ENCODE peak calls at places on chromosomes 7 and 10, in four cellular contexts. D, P, W and U are unnamed samples.

GRCh38 chr7:121075952-121076349 is 87.4 kb downstream of the CPED1 start:
- DNase-seq in P (no peak), D (no peak), W (no peak), U (no peak)

GRCh38 chr7:158732483-158733219 is 28.0 kb upstream of the NCAPG2 start:
- DNase-seq in P (no peak), W (no peak), D (no peak), U (no peak)

GRCh38 chr7:134493091-134493490 is 34.2 kb upstream of the AKR1B1 start:
- DNase-seq in P (no peak), D (no peak), W (no peak), U (no peak)

GRCh38 chr10:126504051-126504760 is 115.9 kb upstream of the ADAM12 start:
- DNase-seq in D (peak), P (peak), W (peak), U (peak)

GRCh38 chr10:100562008-100562672 is 26.4 kb downstream of the HIF1AN start:
- DNase-seq in D (peak), W (peak), P (peak), U (peak)

GRCh38 chr10:72044417-72045041 is 43.8 kb downstream of the SPOCK2 start:
- DNase-seq in D (no peak), W (no peak), P (no peak), U (no peak)

GRCh38 chr7:134452419-134452827 is 6.5 kb downstream of the AKR1B1 start:
- DNase-seq in D (no peak), W (no peak), P (no peak), U (no peak)

GRCh38 chr7:30681262-30682130 is 760 bp downstream of the CRHR2 start:
- DNase-seq in P (no peak), W (peak), D (no peak), U (no peak)

GRCh38 chr7:85019778-85020177 is 167.1 kb downstream of the SEMA3D start:
- DNase-seq in W (no peak), D (no peak), P (no peak), U (no peak)

GRCh38 chr7:79570904-79571303 is 117.4 kb upstream of the MAGI2 start:
- DNase-seq in D (no peak), P (no peak), W (no peak), U (no peak)

GRCh38 chr7:122430710-122431109 is 126.2 kb upstream of the FEZF1 start:
- DNase-seq in D (no peak), W (no peak), P (no peak), U (no peak)

GRCh38 chr7:103134866-103135554 is 13.9 kb downstream of the NAPEPLD start:
- DNase-seq in D (no peak), P (no peak), W (no peak), U (no peak)

DNA sequence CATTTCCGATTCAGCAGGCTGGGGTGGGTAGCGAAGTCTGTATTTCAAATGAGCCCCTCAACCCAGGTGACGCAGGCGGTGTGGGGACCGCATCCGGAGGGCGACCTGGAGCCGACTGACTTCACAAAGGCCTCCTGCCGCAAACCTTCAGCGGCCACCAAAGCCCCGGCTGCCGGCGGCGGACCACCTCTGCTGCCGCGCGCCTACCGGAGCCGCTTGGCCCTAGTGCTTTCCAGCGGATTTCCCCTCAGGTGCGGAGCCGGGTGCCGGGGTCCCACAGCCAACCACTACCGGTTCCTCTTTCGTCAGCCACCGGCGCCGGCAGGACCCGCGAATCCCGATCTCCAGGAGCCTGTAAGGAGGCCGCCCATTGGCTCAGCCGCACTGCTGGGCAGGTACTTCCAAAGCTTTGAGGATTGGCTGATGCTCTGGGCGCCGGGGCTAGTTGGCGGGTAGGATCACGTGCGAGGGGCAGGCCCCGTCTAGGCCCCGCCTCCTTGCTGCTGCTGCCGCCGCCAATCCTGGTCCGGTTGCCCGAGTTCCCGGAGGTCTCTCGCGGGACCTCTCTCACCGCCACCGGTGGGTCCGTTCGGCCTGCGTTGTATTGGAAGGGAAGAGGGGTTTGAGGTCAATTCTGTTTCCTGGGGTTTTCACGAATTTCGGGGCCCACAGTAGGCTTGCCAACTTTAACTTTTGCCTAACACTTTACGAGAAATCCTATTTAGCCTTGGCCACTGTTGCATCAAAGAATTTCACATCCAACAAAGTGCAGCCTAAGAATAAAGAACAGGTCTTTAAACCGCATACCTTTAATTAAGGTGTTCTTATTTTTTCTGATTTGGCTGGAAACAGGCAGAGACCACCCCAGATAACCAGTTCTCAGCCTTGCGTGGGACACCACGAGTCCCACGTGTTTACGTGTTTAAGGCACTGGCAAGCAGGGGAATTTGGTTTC is at the start of gene GSTO2:
- DNase-seq in D (peak), W (peak), P (peak), U (peak)
- TF ChIP-seq REST in D (no peak), W (peak), P (peak), U (no peak)

DNA sequence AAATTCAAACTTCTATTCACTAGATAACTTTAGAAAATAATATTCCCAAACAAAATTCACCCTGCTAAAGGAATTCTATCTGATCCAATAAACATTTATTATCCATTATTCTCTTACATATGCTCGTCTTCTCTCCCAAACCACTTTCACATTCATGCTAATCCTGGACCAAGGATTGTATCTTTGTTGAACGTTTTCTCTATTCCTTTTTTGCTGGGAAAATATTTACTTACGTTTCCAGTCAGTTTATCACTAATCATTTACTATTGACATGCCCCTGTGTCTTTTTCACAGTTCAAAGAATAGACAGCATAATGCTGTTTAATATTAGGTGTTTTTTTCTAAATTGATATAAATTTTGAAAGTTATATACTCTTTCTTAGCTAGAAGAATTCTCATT is 3.2 kb downstream of the TEX47 start:
- DNase-seq in D (no peak), W (no peak), P (no peak), U (no peak)
- TF ChIP-seq REST in D (no peak), W (no peak), P (no peak), U (no peak)

GRCh38 chr7:130369831-130370230 is 10.5 kb upstream of the CPA1 start:
- DNase-seq in D (no peak), W (no peak), P (no peak), U (no peak)

GRCh38 chr7:130368347-130368746 is 11.9 kb upstream of the CPA1 start:
- DNase-seq in W (no peak), D (no peak), P (no peak), U (no peak)

GRCh38 chr7:130367836-130368235 is 12.5 kb upstream of the CPA1 start:
- DNase-seq in D (no peak), W (no peak), P (no peak), U (no peak)

GRCh38 chr7:130371059-130371458 is 9.2 kb upstream of the CPA1 start:
- DNase-seq in P (no peak), W (no peak), D (no peak), U (no peak)

DNA sequence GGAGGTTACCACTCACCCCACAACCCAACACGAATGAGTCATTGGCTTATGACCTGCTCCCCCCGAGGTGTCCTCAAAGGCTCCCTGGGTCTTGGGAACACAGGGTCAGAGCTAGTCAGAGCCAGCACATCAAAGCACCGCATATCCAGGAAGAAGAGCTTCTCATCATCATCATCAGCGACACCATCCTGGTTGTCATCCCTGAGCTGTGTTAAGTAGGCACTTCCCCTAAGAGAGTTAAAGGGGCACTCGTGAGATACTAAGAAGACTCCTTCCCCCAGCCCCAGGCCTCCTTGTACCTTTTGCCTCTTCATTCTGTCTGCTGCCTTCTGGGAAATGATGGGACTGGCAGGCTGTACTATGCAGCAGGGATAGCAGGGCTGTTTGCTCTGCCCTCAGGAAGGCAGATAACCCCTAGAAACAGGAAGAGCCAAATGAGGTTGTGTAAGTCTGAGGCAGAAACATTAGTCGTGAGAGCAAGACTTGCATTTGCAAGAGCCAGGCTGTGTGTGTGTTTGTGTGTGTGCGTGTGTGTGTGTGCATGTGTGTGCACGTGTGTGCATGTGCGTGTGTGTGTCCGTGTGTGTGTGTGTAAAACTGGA is 11.1 kb upstream of the CPA1 start:
- DNase-seq in P (no peak), W (peak), D (no peak), U (no peak)
- TF ChIP-seq REST in P (no peak), W (no peak), D (no peak), U (no peak)

GRCh38 chr7:75823198-75823910 is 9.7 kb upstream of the CCL24 start:
- DNase-seq in D (no peak), P (no peak), W (no peak), U (no peak)

GRCh38 chr7:75817112-75817511 is 3.5 kb upstream of the CCL24 start:
- DNase-seq in D (no peak), P (no peak), W (peak), U (no peak)

GRCh38 chr7:75819711-75820110 is 6.1 kb upstream of the CCL24 start:
- DNase-seq in P (no peak), W (peak), D (no peak), U (no peak)

GRCh38 chr7:75818462-75818861 is 4.9 kb upstream of the CCL24 start:
- DNase-seq in W (peak), D (no peak), P (no peak), U (no peak)

DNA sequence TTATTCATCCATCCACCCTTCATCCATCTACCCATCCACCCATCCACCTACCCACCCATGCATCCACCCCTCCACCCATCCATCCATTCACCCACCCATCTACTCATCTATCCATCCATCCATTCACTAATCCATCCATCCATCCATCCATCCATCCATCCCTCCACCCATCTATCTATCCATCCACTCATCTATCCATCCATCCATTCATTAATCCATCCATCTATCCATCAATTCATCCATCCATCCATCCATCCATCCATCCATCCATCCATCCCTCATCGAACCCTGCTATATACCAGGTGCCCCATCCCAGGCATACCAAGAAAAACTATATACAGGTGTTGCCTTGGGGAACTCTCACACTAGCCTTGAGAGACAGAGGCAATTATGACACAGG is 7.1 kb upstream of the CCL24 start:
- DNase-seq in P (no peak), W (no peak), D (no peak), U (no peak)
- TF ChIP-seq REST in P (no peak), W (no peak), D (no peak), U (no peak)

GRCh38 chr7:20228654-20229053 is 11.5 kb upstream of the MACC1 start:
- DNase-seq in P (no peak), W (no peak), D (no peak), U (no peak)
- TF ChIP-seq REST in P (no peak), W (no peak), D (no peak), U (no peak)

DNA sequence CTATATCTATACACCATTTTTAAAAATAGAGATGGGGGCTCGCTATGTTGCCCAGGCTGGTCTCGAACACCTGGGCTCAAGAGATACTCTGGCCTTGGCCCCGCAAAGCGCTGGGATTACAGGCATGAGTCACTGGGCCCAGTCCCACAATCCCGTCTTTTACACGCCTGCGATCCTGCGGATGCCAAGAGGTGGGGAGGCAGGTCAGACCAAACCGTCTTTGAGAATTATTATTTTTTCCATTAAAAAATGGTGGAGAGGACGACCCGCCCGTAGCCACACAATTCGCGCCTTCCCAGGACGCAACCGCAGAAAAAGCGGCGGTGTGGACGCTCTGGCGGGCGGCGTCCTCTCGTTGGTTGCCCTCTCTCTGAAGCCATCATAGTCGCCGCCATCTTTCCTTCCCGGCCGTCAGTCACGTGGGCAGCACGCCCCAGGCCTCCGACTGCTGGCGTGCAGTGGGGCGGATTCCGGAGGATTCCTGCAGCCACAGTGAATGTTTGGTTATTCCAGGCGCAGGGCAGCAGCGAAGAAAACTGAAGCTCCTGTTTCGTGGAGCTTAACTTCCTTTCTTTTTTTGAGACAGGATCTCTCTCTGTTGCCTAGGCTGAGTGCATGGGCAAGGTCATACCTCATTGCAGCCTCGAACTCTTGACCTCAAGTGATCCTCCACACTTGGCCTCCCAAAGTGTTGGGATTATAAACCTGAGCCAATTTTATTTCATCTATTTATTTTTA is 9.9 kb upstream of the EPHB4 start:
- DNase-seq in P (peak), W (peak), D (peak), U (no peak)
- TF ChIP-seq REST in P (no peak), W (no peak), D (no peak), U (no peak)

GRCh38 chr7:90288154-90288553 is 33.0 kb downstream of the FAM237B start:
- DNase-seq in W (no peak), D (no peak), P (no peak), U (no peak)
- TF ChIP-seq REST in W (peak), D (no peak), P (no peak), U (no peak)

GRCh38 chr10:103493911-103494877 is 689 bp downstream of the NEURL1 start:
- DNase-seq in D (no peak), W (no peak), P (no peak), U (no peak)

GRCh38 chr10:103492655-103493261 is 747 bp upstream of the NEURL1 start:
- DNase-seq in W (no peak), D (no peak), P (no peak), U (no peak)

GRCh38 chr10:103491729-103492364 is 1.7 kb upstream of the NEURL1 start:
- DNase-seq in D (peak), W (no peak), P (peak), U (peak)

GRCh38 chr10:103493362-103493871 is at the start of gene NEURL1:
- DNase-seq in D (no peak), P (no peak), W (no peak), U (no peak)

GRCh38 chr10:103490986-103491314 is 2.6 kb upstream of the NEURL1 start:
- DNase-seq in W (no peak), P (no peak), D (no peak), U (no peak)
- TF ChIP-seq REST in W (no peak), P (no peak), D (no peak), U (no peak)